ENCODE peak calls at places on chromosome 11, in four cellular contexts. T, Z, C and B are unnamed samples.

GRCh38 chr11:9351956-9352355 is 32.5 kb upstream of the IPO7 start:
- DNase-seq in T (no peak), Z (no peak), C (no peak), B (no peak)

GRCh38 chr11:83725161-83725560 is 439.0 kb upstream of the CCDC90B start:
- DNase-seq in T (no peak), Z (no peak), C (no peak), B (no peak)

GRCh38 chr11:58629857-58630256 is 7.4 kb downstream of the CNTF start:
- DNase-seq in T (no peak), Z (no peak), C (no peak), B (no peak)

GRCh38 chr11:34317038-34317360 is 40.8 kb downstream of the ABTB2 start:
- DNase-seq in T (no peak), Z (no peak), C (no peak), B (no peak)

GRCh38 chr11:131584694-131585592 is 214.5 kb downstream of the NTM start:
- DNase-seq in T (no peak), Z (no peak), C (no peak), B (no peak)

GRCh38 chr11:65932558-65932919 is 12.7 kb upstream of the TSGA10IP start:
- DNase-seq in T (no peak), Z (no peak), C (no peak), B (no peak)

GRCh38 chr11:70462818-70463477 is 64.6 kb downstream of the CTTN start:
- DNase-seq in T (no peak), Z (no peak), C (no peak), B (no peak)

GRCh38 chr11:60786811-60787567 is 1.9 kb downstream of the MS4A10 start:
- DNase-seq in T (peak; percentile 87), Z (no peak), C (peak; percentile 75), B (peak; percentile 56)

GRCh38 chr11:102833731-102834130 is 9.7 kb downstream of the MMP3 start:
- DNase-seq in T (no peak), Z (no peak), C (no peak), B (no peak)

GRCh38 chr11:93517611-93518010 is 25.6 kb downstream of the SMCO4 start:
- DNase-seq in T (no peak), Z (no peak), C (no peak), B (no peak)

GRCh38 chr11:96237759-96238158 is 105.2 kb downstream of the MAML2 start:
- DNase-seq in T (no peak), Z (no peak), C (no peak), B (no peak)

GRCh38 chr11:66176650-66177049 is 91.8 kb upstream of the RAB1B start:
- DNase-seq in T (no peak), Z (no peak), C (no peak), B (no peak)

GRCh38 chr11:71324788-71325417 is 72.5 kb upstream of the SHANK2 start:
- DNase-seq in T (no peak), Z (no peak), C (no peak), B (no peak)

GRCh38 chr11:67272327-67273259 is 6.3 kb downstream of the GRK2 start:
- DNase-seq in T (peak; percentile 35), Z (no peak), C (peak; percentile 72), B (peak; percentile 48)

GRCh38 chr11:92550411-92550810 is 325.8 kb downstream of the FAT3 start:
- DNase-seq in T (no peak), Z (no peak), C (no peak), B (no peak)

GRCh38 chr11:62122076-62122475 is 1.7 kb upstream of the INCENP start:
- DNase-seq in T (no peak), Z (no peak), C (no peak), B (no peak)

GRCh38 chr11:98110030-98110429 is 910.7 kb upstream of the CNTN5 start:
- DNase-seq in T (no peak), Z (no peak), C (no peak), B (no peak)

GRCh38 chr11:32817843-32818183 is 11.9 kb upstream of the PRRG4 start:
- DNase-seq in T (no peak), Z (no peak), C (no peak), B (no peak)

GRCh38 chr11:108589136-108589535 is 4.4 kb downstream of the EXPH5 start:
- DNase-seq in T (no peak), Z (no peak), C (no peak), B (no peak)

DNA sequence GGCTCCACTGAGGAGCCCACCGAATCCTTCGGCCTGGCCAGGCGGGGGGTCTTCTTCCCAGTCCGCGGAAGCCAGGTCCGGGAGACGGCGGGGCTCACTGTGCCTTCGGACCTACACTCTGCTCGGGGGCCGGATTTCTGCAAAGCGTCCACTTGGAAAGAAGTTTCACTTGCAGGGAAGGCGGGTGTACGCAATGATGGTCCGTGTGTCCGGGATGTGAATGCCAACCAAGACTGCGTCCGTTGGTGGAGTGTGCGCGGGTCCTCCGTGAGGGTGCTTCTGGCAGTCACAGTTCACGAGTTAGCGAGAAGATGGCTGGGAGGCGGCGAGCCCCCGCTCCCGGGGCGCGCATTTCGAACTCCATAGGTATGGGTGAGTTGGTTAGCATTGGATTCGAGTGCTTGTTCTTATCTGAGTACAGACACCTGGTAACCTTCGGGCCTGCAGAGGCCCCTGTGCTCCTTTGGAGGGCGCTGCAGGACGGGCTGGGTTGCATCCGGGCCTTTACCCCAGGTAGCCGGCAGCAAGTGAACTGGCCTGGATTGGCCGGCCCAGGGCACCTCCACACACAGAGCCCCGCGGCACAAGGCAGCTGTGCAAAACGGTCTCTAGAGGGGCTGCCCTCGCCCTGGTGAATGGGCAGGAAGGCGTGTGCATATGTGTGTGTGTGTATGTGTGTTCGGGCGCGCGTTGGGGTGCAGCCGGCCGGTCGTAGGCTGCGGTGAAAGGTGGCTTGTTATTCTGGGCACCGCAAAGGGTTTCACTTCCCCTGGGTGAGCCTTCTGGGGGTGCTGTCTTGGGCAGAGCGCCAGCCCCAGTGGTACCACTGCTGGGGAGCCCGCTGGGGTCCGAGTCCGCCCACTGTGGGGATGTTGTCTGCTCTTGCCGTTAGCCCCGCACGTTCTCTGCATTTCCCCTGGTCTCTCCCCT is 13.3 kb upstream of the CYP2R1 start:
- DNase-seq in T (peak; percentile 56), Z (peak; percentile 69), C (peak; percentile 82), B (peak; percentile 71)
- TF ChIP-seq CTCF in T (no peak), Z (peak; percentile 69), C (peak; percentile 28), B (peak; percentile 56)

GRCh38 chr11:2383823-2384722 is 7.0 kb downstream of the CD81 start:
- DNase-seq in T (peak; percentile 74), Z (no peak), C (peak; percentile 88), B (no peak)

GRCh38 chr11:2387266-2387982 is 10.3 kb downstream of the CD81 start:
- DNase-seq in T (no peak), Z (no peak), C (peak; percentile 75), B (no peak)

GRCh38 chr11:2386591-2386990 is 9.5 kb downstream of the CD81 start:
- DNase-seq in T (no peak), Z (no peak), C (peak; percentile 67), B (no peak)

GRCh38 chr11:2384723-2385041 is 7.6 kb downstream of the CD81 start:
- DNase-seq in T (no peak), Z (no peak), C (peak; percentile 63), B (no peak)

GRCh38 chr11:2385156-2386151 is 8.3 kb downstream of the CD81 start:
- DNase-seq in T (no peak), Z (no peak), C (peak; percentile 64), B (no peak)
- H3K4me1 ChIP-seq in T (peaks cover 67% of the 10 kb centered on the region), Z (peaks cover 68% of the 10 kb centered on the region), C (peaks cover 75% of the 10 kb centered on the region), B (peaks cover 94% of the 10 kb centered on the region)

DNA sequence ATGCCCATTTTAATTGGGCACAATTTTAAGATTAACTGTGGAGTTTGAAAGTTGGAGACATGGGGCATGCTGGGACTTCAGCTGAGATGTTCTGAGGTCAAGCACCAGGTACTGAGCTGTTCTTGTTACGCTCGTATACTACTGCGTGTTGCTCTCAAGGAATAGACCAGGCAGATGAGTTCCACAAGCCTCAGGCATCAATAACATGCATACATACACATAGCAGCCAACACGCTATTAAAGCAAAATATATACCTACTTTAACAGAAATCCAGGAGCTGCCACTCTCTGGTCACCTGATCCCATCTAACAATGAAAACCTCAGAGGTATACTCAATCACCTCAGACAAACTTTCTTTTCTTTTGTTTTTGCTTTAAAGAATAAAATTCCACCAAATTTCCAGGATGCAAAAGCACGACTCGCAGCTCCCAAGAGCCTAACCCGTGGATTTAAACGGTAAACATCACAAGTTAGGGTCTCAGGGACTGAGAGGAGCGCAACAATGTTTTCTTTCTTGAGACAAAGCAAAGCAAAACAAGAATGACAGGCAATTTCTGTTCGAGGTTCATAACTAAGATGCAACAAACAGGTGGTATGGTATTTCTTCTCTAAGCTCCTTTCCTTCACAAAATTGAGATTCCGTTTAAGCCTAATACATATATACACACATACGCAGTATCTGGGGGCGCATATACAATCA is 16.5 kb downstream of the BLID start:
- DNase-seq in T (no peak), Z (no peak), C (no peak), B (no peak)
- H3K36me3 ChIP-seq in T (no peaks in the 10 kb centered on the region), Z (no peaks in the 10 kb centered on the region), C (no peaks in the 10 kb centered on the region), B (no peaks in the 10 kb centered on the region)

GRCh38 chr11:110529043-110529442 is 99.3 kb downstream of the FDX1 start:
- DNase-seq in T (no peak), Z (no peak), C (no peak), B (no peak)
- TF ChIP-seq CTCF in T (no peak), Z (no peak), C (peak; percentile 8), B (peak; percentile 34)